ENCODE peak calls at places on chromosomes 3 and 15, in seven cellular contexts. One of them, this sample, is unnamed.

GRCh38 chr3:24628523-24629258 is 134.0 kb upstream of the THRB start:
- DNase-seq in WERI-Rb-1: no peak
- DNase-seq in MCF 10A: peak; percentile 56
- DNase-seq in fibroblast of the aortic adventitia: no peak
- DNase-seq in thoracic aorta: no peak
- DNase-seq in fibroblast of mammary gland: peak; percentile 39
- DNase-seq in mesothelial cell of epicardium: no peak
- DNase-seq in this sample: peak; percentile 50

GRCh38 chr3:79517766-79518413 is 249.9 kb downstream of the ROBO1 start:
- DNase-seq in WERI-Rb-1: peak; percentile 42
- DNase-seq in MCF 10A: peak; percentile 55
- DNase-seq in fibroblast of the aortic adventitia: peak; percentile 43
- DNase-seq in thoracic aorta: no peak
- DNase-seq in fibroblast of mammary gland: peak; percentile 35
- DNase-seq in mesothelial cell of epicardium: no peak
- DNase-seq in this sample: peak; percentile 64

GRCh38 chr3:108940568-108941285 is 13.0 kb downstream of the GUCA1C start:
- DNase-seq in WERI-Rb-1: no peak
- DNase-seq in MCF 10A: no peak
- DNase-seq in fibroblast of the aortic adventitia: no peak
- DNase-seq in thoracic aorta: no peak
- DNase-seq in fibroblast of mammary gland: no peak
- DNase-seq in mesothelial cell of epicardium: no peak
- DNase-seq in this sample: no peak

GRCh38 chr3:12301513-12301912 is 12.6 kb downstream of the PPARG start:
- DNase-seq in WERI-Rb-1: no peak
- DNase-seq in MCF 10A: no peak
- DNase-seq in fibroblast of the aortic adventitia: no peak
- DNase-seq in thoracic aorta: no peak
- DNase-seq in fibroblast of mammary gland: no peak
- DNase-seq in mesothelial cell of epicardium: no peak
- DNase-seq in this sample: no peak

GRCh38 chr3:66405701-66406091 is 95.1 kb downstream of the LRIG1 start:
- DNase-seq in WERI-Rb-1: no peak
- DNase-seq in MCF 10A: no peak
- DNase-seq in fibroblast of the aortic adventitia: peak; percentile 81
- DNase-seq in thoracic aorta: peak; percentile 67
- DNase-seq in fibroblast of mammary gland: peak; percentile 93
- DNase-seq in mesothelial cell of epicardium: no peak
- DNase-seq in this sample: peak; percentile 86

GRCh38 chr15:62549345-62549970 is 384.4 kb upstream of the C2CD4B start:
- DNase-seq in WERI-Rb-1: peak; percentile 66
- DNase-seq in MCF 10A: peak; percentile 59
- DNase-seq in fibroblast of the aortic adventitia: peak; percentile 42
- DNase-seq in thoracic aorta: no peak
- DNase-seq in fibroblast of mammary gland: peak; percentile 54
- DNase-seq in mesothelial cell of epicardium: no peak
- DNase-seq in this sample: no peak

GRCh38 chr3:107375682-107376081 is 1.6 kb upstream of the CCDC54 start:
- DNase-seq in WERI-Rb-1: no peak
- DNase-seq in MCF 10A: no peak
- DNase-seq in fibroblast of the aortic adventitia: no peak
- DNase-seq in thoracic aorta: no peak
- DNase-seq in fibroblast of mammary gland: no peak
- DNase-seq in mesothelial cell of epicardium: no peak
- DNase-seq in this sample: no peak

GRCh38 chr3:116691041-116691440 is 18.5 kb upstream of the TUSC7 start:
- DNase-seq in WERI-Rb-1: no peak
- DNase-seq in MCF 10A: no peak
- DNase-seq in fibroblast of the aortic adventitia: no peak
- DNase-seq in thoracic aorta: no peak
- DNase-seq in fibroblast of mammary gland: no peak
- DNase-seq in mesothelial cell of epicardium: no peak
- DNase-seq in this sample: no peak

GRCh38 chr3:171874251-171874679 is 31.1 kb downstream of the TMEM212 start:
- DNase-seq in WERI-Rb-1: no peak
- DNase-seq in MCF 10A: peak; percentile 78
- DNase-seq in fibroblast of the aortic adventitia: peak; percentile 97
- DNase-seq in thoracic aorta: no peak
- DNase-seq in fibroblast of mammary gland: peak; percentile 91
- DNase-seq in mesothelial cell of epicardium: no peak
- DNase-seq in this sample: peak; percentile 93

GRCh38 chr3:130260821-130261402 is 84.6 kb upstream of the COL6A5 start:
- DNase-seq in WERI-Rb-1: no peak
- DNase-seq in MCF 10A: no peak
- DNase-seq in fibroblast of the aortic adventitia: no peak
- DNase-seq in thoracic aorta: no peak
- DNase-seq in fibroblast of mammary gland: peak; percentile 12
- DNase-seq in mesothelial cell of epicardium: no peak
- DNase-seq in this sample: peak; percentile 5

GRCh38 chr3:126076140-126076539 is 7.8 kb downstream of the SLC41A3 start:
- DNase-seq in WERI-Rb-1: no peak
- DNase-seq in MCF 10A: no peak
- DNase-seq in fibroblast of the aortic adventitia: no peak
- DNase-seq in thoracic aorta: no peak
- DNase-seq in fibroblast of mammary gland: no peak
- DNase-seq in mesothelial cell of epicardium: no peak
- DNase-seq in this sample: no peak

GRCh38 chr3:117035785-117036184 is 326.2 kb downstream of the TUSC7 start:
- DNase-seq in WERI-Rb-1: no peak
- DNase-seq in MCF 10A: no peak
- DNase-seq in fibroblast of the aortic adventitia: no peak
- DNase-seq in thoracic aorta: no peak
- DNase-seq in fibroblast of mammary gland: peak; percentile 6
- DNase-seq in mesothelial cell of epicardium: no peak
- DNase-seq in this sample: peak; percentile 54

GRCh38 chr3:140188285-140188684 is 253.3 kb downstream of the CLSTN2 start:
- DNase-seq in WERI-Rb-1: no peak
- DNase-seq in MCF 10A: no peak
- DNase-seq in fibroblast of the aortic adventitia: no peak
- DNase-seq in thoracic aorta: no peak
- DNase-seq in fibroblast of mammary gland: no peak
- DNase-seq in mesothelial cell of epicardium: no peak
- DNase-seq in this sample: no peak

GRCh38 chr3:86865506-86865905 is 125.4 kb downstream of the VGLL3 start:
- DNase-seq in WERI-Rb-1: no peak
- DNase-seq in MCF 10A: no peak
- DNase-seq in fibroblast of the aortic adventitia: peak; percentile 47
- DNase-seq in thoracic aorta: no peak
- DNase-seq in fibroblast of mammary gland: peak; percentile 4
- DNase-seq in mesothelial cell of epicardium: no peak
- DNase-seq in this sample: no peak

GRCh38 chr3:164024786-164025185 is 1053.5 kb downstream of the SI start:
- DNase-seq in WERI-Rb-1: no peak
- DNase-seq in MCF 10A: no peak
- DNase-seq in fibroblast of the aortic adventitia: no peak
- DNase-seq in thoracic aorta: no peak
- DNase-seq in fibroblast of mammary gland: no peak
- DNase-seq in mesothelial cell of epicardium: no peak
- DNase-seq in this sample: no peak

GRCh38 chr3:164018500-164018899 is 1059.8 kb downstream of the SI start:
- DNase-seq in WERI-Rb-1: no peak
- DNase-seq in MCF 10A: no peak
- DNase-seq in fibroblast of the aortic adventitia: no peak
- DNase-seq in thoracic aorta: no peak
- DNase-seq in fibroblast of mammary gland: no peak
- DNase-seq in mesothelial cell of epicardium: no peak
- DNase-seq in this sample: no peak

DNA sequence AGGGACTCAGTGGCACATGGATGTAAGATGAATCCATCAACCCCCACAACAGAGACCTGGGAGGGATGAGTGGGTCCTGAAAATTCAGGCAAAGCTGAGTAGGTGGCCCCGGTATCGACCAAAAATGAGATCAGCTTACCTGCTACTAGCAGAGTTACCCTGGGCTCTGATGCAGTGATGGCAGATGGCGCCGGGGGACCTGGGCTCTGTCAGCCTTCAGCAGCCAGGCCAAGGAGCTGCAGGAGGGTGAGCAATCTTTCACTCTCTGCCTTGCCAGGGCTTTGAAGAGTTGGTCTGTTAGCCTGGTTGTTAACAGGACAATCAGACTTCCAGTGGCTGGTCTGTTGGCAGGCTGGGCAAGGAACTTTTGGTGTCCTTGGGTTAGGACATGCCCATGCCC is 1054.8 kb downstream of the SI start:
- DNase-seq in WERI-Rb-1: no peak
- DNase-seq in MCF 10A: no peak
- DNase-seq in fibroblast of the aortic adventitia: no peak
- DNase-seq in thoracic aorta: no peak
- DNase-seq in fibroblast of mammary gland: no peak
- DNase-seq in mesothelial cell of epicardium: no peak
- DNase-seq in this sample: no peak
- TF ChIP-seq CTCF in WERI-Rb-1: no peak
- TF ChIP-seq CTCF in MCF 10A: no peak
- TF ChIP-seq CTCF in fibroblast of the aortic adventitia: no peak
- TF ChIP-seq CTCF in thoracic aorta: no peak
- TF ChIP-seq CTCF in fibroblast of mammary gland: no peak
- TF ChIP-seq CTCF in mesothelial cell of epicardium: no peak
- TF ChIP-seq CTCF in this sample: no peak

GRCh38 chr15:65926459-65926858 is 57.2 kb downstream of the RAB11A start:
- DNase-seq in WERI-Rb-1: no peak
- DNase-seq in MCF 10A: no peak
- DNase-seq in fibroblast of the aortic adventitia: no peak
- DNase-seq in thoracic aorta: no peak
- DNase-seq in fibroblast of mammary gland: no peak
- DNase-seq in mesothelial cell of epicardium: no peak
- DNase-seq in this sample: no peak

GRCh38 chr15:65929573-65929972 is 60.3 kb downstream of the RAB11A start:
- DNase-seq in WERI-Rb-1: no peak
- DNase-seq in MCF 10A: no peak
- DNase-seq in fibroblast of the aortic adventitia: no peak
- DNase-seq in thoracic aorta: no peak
- DNase-seq in fibroblast of mammary gland: no peak
- DNase-seq in mesothelial cell of epicardium: no peak
- DNase-seq in this sample: no peak

GRCh38 chr15:65926899-65927298 is 57.6 kb downstream of the RAB11A start:
- DNase-seq in WERI-Rb-1: no peak
- DNase-seq in MCF 10A: no peak
- DNase-seq in fibroblast of the aortic adventitia: no peak
- DNase-seq in thoracic aorta: no peak
- DNase-seq in fibroblast of mammary gland: no peak
- DNase-seq in mesothelial cell of epicardium: no peak
- DNase-seq in this sample: no peak

GRCh38 chr15:65925338-65925737 is 56.0 kb downstream of the RAB11A start:
- DNase-seq in WERI-Rb-1: no peak
- DNase-seq in MCF 10A: no peak
- DNase-seq in fibroblast of the aortic adventitia: no peak
- DNase-seq in thoracic aorta: no peak
- DNase-seq in fibroblast of mammary gland: no peak
- DNase-seq in mesothelial cell of epicardium: no peak
- DNase-seq in this sample: no peak

GRCh38 chr15:65927545-65927944 is 58.3 kb downstream of the RAB11A start:
- DNase-seq in WERI-Rb-1: no peak
- DNase-seq in MCF 10A: peak; percentile 5
- DNase-seq in fibroblast of the aortic adventitia: no peak
- DNase-seq in thoracic aorta: no peak
- DNase-seq in fibroblast of mammary gland: peak; percentile 8
- DNase-seq in mesothelial cell of epicardium: no peak
- DNase-seq in this sample: no peak
- TF ChIP-seq CTCF in WERI-Rb-1: peak; percentile 17
- TF ChIP-seq CTCF in MCF 10A: peak; percentile 11
- TF ChIP-seq CTCF in fibroblast of the aortic adventitia: peak; percentile 36
- TF ChIP-seq CTCF in thoracic aorta: no peak
- TF ChIP-seq CTCF in fibroblast of mammary gland: peak; percentile 20
- TF ChIP-seq CTCF in mesothelial cell of epicardium: no peak
- TF ChIP-seq CTCF in this sample: peak; percentile 19

GRCh38 chr3:142931222-142931621 is 32.3 kb downstream of the PAQR9 start:
- DNase-seq in WERI-Rb-1: peak; percentile 61
- DNase-seq in MCF 10A: no peak
- DNase-seq in fibroblast of the aortic adventitia: no peak
- DNase-seq in thoracic aorta: no peak
- DNase-seq in fibroblast of mammary gland: no peak
- DNase-seq in mesothelial cell of epicardium: no peak
- DNase-seq in this sample: no peak
- TF ChIP-seq CTCF in WERI-Rb-1: peak; percentile 64
- TF ChIP-seq CTCF in MCF 10A: no peak
- TF ChIP-seq CTCF in fibroblast of the aortic adventitia: no peak
- TF ChIP-seq CTCF in thoracic aorta: no peak
- TF ChIP-seq CTCF in fibroblast of mammary gland: peak; percentile 6
- TF ChIP-seq CTCF in mesothelial cell of epicardium: no peak
- TF ChIP-seq CTCF in this sample: no peak

DNA sequence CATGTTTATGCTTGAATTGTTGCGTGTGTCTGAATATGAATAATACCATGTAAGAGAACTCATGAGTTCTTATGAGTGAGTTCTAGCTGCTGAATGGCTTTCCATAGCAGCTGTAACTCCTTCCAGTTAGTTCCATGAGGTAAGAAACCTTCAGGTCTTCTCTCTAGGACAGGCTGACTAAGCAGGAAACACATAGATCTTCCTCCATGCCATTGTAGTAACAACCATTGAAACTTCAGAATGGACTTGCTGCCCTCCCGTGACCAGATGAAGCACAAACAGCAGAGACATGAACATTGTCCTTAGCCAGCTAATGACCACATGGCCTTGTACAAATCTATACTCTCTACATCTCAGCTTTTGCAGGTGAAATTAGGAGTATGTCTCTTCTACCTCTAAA is 200.0 kb downstream of the ZNF385D start:
- DNase-seq in WERI-Rb-1: no peak
- DNase-seq in MCF 10A: peak; percentile 57
- DNase-seq in fibroblast of the aortic adventitia: peak; percentile 49
- DNase-seq in thoracic aorta: no peak
- DNase-seq in fibroblast of mammary gland: peak; percentile 29
- DNase-seq in mesothelial cell of epicardium: no peak
- DNase-seq in this sample: peak; percentile 35
- TF ChIP-seq CTCF in WERI-Rb-1: peak; percentile 13
- TF ChIP-seq CTCF in MCF 10A: peak; percentile 25
- TF ChIP-seq CTCF in fibroblast of the aortic adventitia: peak; percentile 6
- TF ChIP-seq CTCF in thoracic aorta: no peak
- TF ChIP-seq CTCF in fibroblast of mammary gland: no peak
- TF ChIP-seq CTCF in mesothelial cell of epicardium: no peak
- TF ChIP-seq CTCF in this sample: peak; percentile 19

GRCh38 chr3:186722457-186722856 is 5.3 kb downstream of the KNG1 start:
- DNase-seq in WERI-Rb-1: peak; percentile 17
- DNase-seq in MCF 10A: peak; percentile 16
- DNase-seq in fibroblast of the aortic adventitia: peak; percentile 24
- DNase-seq in thoracic aorta: no peak
- DNase-seq in fibroblast of mammary gland: peak; percentile 5
- DNase-seq in mesothelial cell of epicardium: no peak
- DNase-seq in this sample: no peak
- TF ChIP-seq CTCF in WERI-Rb-1: peak; percentile 42
- TF ChIP-seq CTCF in MCF 10A: no peak
- TF ChIP-seq CTCF in fibroblast of the aortic adventitia: peak; percentile 40
- TF ChIP-seq CTCF in thoracic aorta: no peak
- TF ChIP-seq CTCF in fibroblast of mammary gland: peak; percentile 27
- TF ChIP-seq CTCF in mesothelial cell of epicardium: no peak
- TF ChIP-seq CTCF in this sample: peak; percentile 27